ENCODE peak calls at places on chromosomes 2 and 18, in ten cellular contexts. R is BE2C, Y is GM13976, F is mammary epithelial cell, W is omental fat pad, A is kidney epithelial cell, D is mesothelial cell of epicardium, T is AG09319, H is DND-41, P is astrocyte of the spinal cord. Q is an unnamed sample.

GRCh38 chr2:67445652-67446268 is 48.6 kb downstream of the ETAA1 start:
- DNase-seq in R (no peak), Y (no peak), F (no peak), W (no peak), A (no peak), D (no peak), T (no peak), H (no peak), P (no peak), Q (no peak)

GRCh38 chr2:26649322-26649721 is 8.2 kb upstream of the CIB4 start:
- DNase-seq in R (peak; percentile 80), Y (no peak), F (no peak), W (no peak), A (no peak), D (no peak), T (no peak), H (no peak), P (no peak), Q (no peak)

GRCh38 chr2:241126771-241127202 is 22.5 kb downstream of the PASK start:
- DNase-seq in R (no peak), Y (no peak), F (no peak), W (no peak), A (no peak), D (no peak), T (no peak), H (no peak), P (no peak), Q (no peak)

GRCh38 chr2:217248312-217248935 is 388.6 kb upstream of the TNP1 start:
- DNase-seq in R (peak; percentile 87), Y (peak; percentile 55), F (no peak), W (no peak), A (no peak), D (peak; percentile 45), T (peak; percentile 43), H (peak; percentile 32), P (peak; percentile 81), Q (no peak)

GRCh38 chr2:69663860-69664259 is 20.3 kb upstream of the AAK1 start:
- DNase-seq in R (no peak), Y (no peak), F (no peak), W (no peak), A (no peak), D (no peak), T (no peak), H (no peak), P (no peak), Q (no peak)

GRCh38 chr2:16739778-16740581 is 74.3 kb upstream of the CYRIA start:
- DNase-seq in R (no peak), Y (no peak), F (peak; percentile 35), W (no peak), A (peak; percentile 12), D (no peak), T (no peak), H (no peak), P (no peak), Q (peak; percentile 12)

GRCh38 chr18:60377778-60378469 is 5.3 kb upstream of the MC4R start:
- DNase-seq in R (no peak), Y (no peak), F (no peak), W (no peak), A (no peak), D (no peak), T (no peak), H (no peak), P (no peak), Q (no peak)

GRCh38 chr2:106649306-106649705 is 162.1 kb downstream of the CD8B2 start:
- DNase-seq in R (no peak), Y (no peak), F (no peak), W (no peak), A (no peak), D (no peak), T (no peak), H (no peak), P (no peak), Q (no peak)

GRCh38 chr2:239156516-239157265 is 244.1 kb downstream of the HDAC4 start:
- DNase-seq in R (no peak), Y (no peak), F (no peak), W (peak; percentile 5), A (no peak), D (no peak), T (no peak), H (no peak), P (no peak), Q (no peak)

GRCh38 chr2:160694221-160694620 is 200.6 kb upstream of the RBMS1 start:
- DNase-seq in R (no peak), Y (no peak), F (no peak), W (no peak), A (no peak), D (no peak), T (no peak), H (no peak), P (no peak), Q (no peak)

GRCh38 chr2:23616630-23617029 is 231.7 kb downstream of the KLHL29 start:
- DNase-seq in R (peak; percentile 4), Y (no peak), F (no peak), W (no peak), A (no peak), D (no peak), T (no peak), H (no peak), P (no peak), Q (no peak)

GRCh38 chr18:5980721-5981120 is 85.4 kb upstream of the TMEM200C start:
- DNase-seq in R (no peak), Y (no peak), F (no peak), W (no peak), A (no peak), D (no peak), T (no peak), H (no peak), P (no peak), Q (no peak)

GRCh38 chr2:9178905-9179571 is 27.6 kb upstream of the ASAP2 start:
- DNase-seq in R (no peak), Y (no peak), F (peak; percentile 89), W (no peak), A (peak; percentile 79), D (no peak), T (peak; percentile 70), H (no peak), P (peak; percentile 91), Q (peak; percentile 44)

GRCh38 chr2:26901326-26902183 is 53.6 kb downstream of the DPYSL5 start:
- DNase-seq in R (no peak), Y (no peak), F (no peak), W (no peak), A (no peak), D (no peak), T (no peak), H (no peak), P (no peak), Q (no peak)

GRCh38 chr2:137947714-137948336 is 16.4 kb upstream of the HNMT start:
- DNase-seq in R (peak; percentile 65), Y (peak; percentile 10), F (peak; percentile 56), W (peak; percentile 49), A (no peak), D (peak; percentile 22), T (peak; percentile 41), H (peak; percentile 24), P (peak; percentile 81), Q (no peak)

GRCh38 chr2:239025951-239026461 is 178.1 kb downstream of the TWIST2 start:
- DNase-seq in R (no peak), Y (no peak), F (no peak), W (no peak), A (no peak), D (no peak), T (no peak), H (no peak), P (no peak), Q (no peak)

GRCh38 chr2:25566694-25567093 is 106.7 kb downstream of the DTNB start:
- DNase-seq in R (no peak), Y (peak; percentile 65), F (no peak), W (no peak), A (no peak), D (no peak), T (no peak), H (no peak), P (no peak), Q (no peak)

GRCh38 chr18:69720422-69720821 is 227.3 kb downstream of the CD226 start:
- DNase-seq in R (no peak), Y (no peak), F (no peak), W (no peak), A (no peak), D (no peak), T (no peak), H (no peak), P (no peak), Q (no peak)

GRCh38 chr2:47088371-47089082 is 66.6 kb downstream of the STPG4 start:
- DNase-seq in R (peak; percentile 82), Y (no peak), F (peak; percentile 18), W (no peak), A (no peak), D (no peak), T (no peak), H (no peak), P (peak; percentile 47), Q (no peak)
- TF ChIP-seq CTCF in R (peak; percentile 70), Y (no peak), F (peak; percentile 12), W (no peak), A (peak; percentile 16), D (no peak), T (peak; percentile 11), H (peak; percentile 13), P (peak; percentile 27), Q (peak; percentile 18)

GRCh38 chr18:78115896-78116561 is 863.6 kb upstream of the SALL3 start:
- DNase-seq in R (no peak), Y (no peak), F (no peak), W (no peak), A (no peak), D (no peak), T (no peak), H (no peak), P (no peak), Q (no peak)
- TF ChIP-seq CTCF in R (no peak), Y (no peak), F (no peak), W (no peak), A (no peak), D (no peak), T (no peak), H (no peak), P (no peak), Q (no peak)

GRCh38 chr2:21372654-21373053 is 248.9 kb downstream of the TDRD15 start:
- DNase-seq in R (peak; percentile 58), Y (no peak), F (peak; percentile 15), W (no peak), A (no peak), D (no peak), T (no peak), H (no peak), P (no peak), Q (no peak)
- TF ChIP-seq CTCF in R (peak; percentile 85), Y (peak; percentile 26), F (peak; percentile 62), W (no peak), A (peak; percentile 39), D (no peak), T (no peak), H (peak; percentile 37), P (peak; percentile 6), Q (peak; percentile 75)

GRCh38 chr2:139791330-139791729 is 1011.1 kb upstream of the NXPH2 start:
- DNase-seq in R (no peak), Y (no peak), F (no peak), W (no peak), A (no peak), D (no peak), T (no peak), H (no peak), P (no peak), Q (no peak)

DNA sequence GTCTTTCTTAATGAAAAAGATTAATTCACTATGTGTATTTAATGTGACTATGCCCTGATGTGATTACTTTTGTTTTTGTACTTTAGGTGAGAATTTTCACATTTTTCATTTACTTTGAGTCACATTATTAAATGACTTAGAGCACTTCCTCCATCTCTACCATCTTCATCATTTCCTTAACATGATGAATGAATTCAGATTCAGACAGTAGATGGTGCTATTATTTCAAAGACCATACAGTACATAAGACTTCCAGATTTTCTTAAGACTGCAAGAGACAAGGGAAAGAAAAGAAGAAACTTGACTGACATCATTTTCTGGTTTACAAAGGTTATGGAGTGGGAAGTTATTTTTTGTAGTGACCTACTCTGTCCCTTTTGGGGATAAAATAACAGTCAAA is 1010.6 kb upstream of the NXPH2 start:
- DNase-seq in R (no peak), Y (peak; percentile 22), F (peak; percentile 21), W (no peak), A (no peak), D (no peak), T (no peak), H (no peak), P (peak; percentile 51), Q (peak; percentile 13)
- TF ChIP-seq CTCF in R (peak; percentile 25), Y (no peak), F (peak; percentile 12), W (no peak), A (peak; percentile 33), D (no peak), T (no peak), H (peak; percentile 58), P (no peak), Q (peak; percentile 42)

Q was measured in epithelial cell of proximal tubule.